ENCODE peak calls at places on chromosomes 13 and 19, in four cellular contexts. K is brain microvascular endothelial cell, N is GM23338, F is foreskin fibroblast. T is an unnamed sample.

GRCh38 chr19:13225973-13226865 is 76.0 kb downstream of the IER2 start:
- DNase-seq in K (no peak), N (no peak), F (no peak), T (no peak)

GRCh38 chr19:55070755-55071502 is 4.7 kb upstream of the EPS8L1 start:
- DNase-seq in K (peak; percentile 39), N (no peak), F (peak; percentile 80), T (no peak)

GRCh38 chr13:70080030-70080429 is 27.6 kb upstream of the ATXN8OS start:
- DNase-seq in K (no peak), N (no peak), F (no peak), T (no peak)

GRCh38 chr13:51541809-51542258 is 42.4 kb upstream of the WDFY2 start:
- DNase-seq in K (no peak), N (no peak), F (no peak), T (no peak)

GRCh38 chr13:105573134-105573533 is 962.3 kb downstream of the EFNB2 start:
- DNase-seq in K (no peak), N (no peak), F (peak; percentile 71), T (no peak)

GRCh38 chr13:94311893-94312292 is 167.6 kb downstream of the DCT start:
- DNase-seq in K (no peak), N (no peak), F (no peak), T (no peak)

GRCh38 chr19:947707-948533 is 22.1 kb downstream of the ARID3A start:
- DNase-seq in K (no peak), N (no peak), F (no peak), T (peak; percentile 69)

GRCh38 chr13:58823701-58824100 is 1192.2 kb downstream of the PCDH17 start:
- DNase-seq in K (no peak), N (no peak), F (no peak), T (no peak)

GRCh38 chr13:41136396-41137031 is 3.9 kb upstream of the KBTBD6 start:
- DNase-seq in K (no peak), N (no peak), F (no peak), T (no peak)

DNA sequence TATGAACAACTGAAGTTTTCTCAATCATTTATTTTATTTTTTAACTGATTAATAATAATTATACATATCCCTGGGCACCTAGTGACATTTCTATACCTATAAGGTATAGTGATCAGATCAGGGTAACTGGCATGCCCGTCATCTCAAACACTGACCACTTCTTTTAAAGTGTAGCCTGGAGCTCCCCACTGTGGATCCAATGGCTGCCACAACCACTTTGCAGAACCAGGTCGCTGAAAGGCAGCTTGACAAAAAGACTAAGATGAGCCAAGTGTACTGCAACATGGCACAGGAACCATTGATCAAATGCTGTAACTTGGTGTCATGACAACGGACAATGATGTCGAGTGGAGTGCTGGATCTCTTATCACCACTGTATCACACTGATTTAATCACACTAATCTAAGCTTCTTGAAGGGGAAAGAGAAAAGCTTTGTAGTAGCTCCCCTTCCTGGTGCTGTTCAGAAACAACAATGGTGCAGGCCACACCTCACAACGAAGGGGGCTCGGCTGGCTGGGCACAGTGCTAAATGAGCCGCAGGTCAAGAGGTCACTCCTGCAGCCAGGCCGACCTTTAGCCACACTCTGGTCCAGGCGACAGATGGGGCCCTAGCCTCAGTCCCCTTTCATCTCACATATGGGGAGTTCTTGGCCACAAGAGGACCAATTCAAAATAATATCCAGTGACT is 2.3 kb upstream of the TNFRSF19 start:
- DNase-seq in K (peak; percentile 24), N (no peak), F (peak; percentile 43), T (no peak)
- TF ChIP-seq CTCF in K (peak; percentile 44), N (peak; percentile 26), F (peak; percentile 18), T (no peak)

GRCh38 chr13:91045351-91046034 is 302.0 kb upstream of the MIR17HG start:
- DNase-seq in K (no peak), N (peak; percentile 25), F (no peak), T (no peak)
- TF ChIP-seq CTCF in K (peak; percentile 35), N (peak; percentile 58), F (no peak), T (peak; percentile 73)

DNA sequence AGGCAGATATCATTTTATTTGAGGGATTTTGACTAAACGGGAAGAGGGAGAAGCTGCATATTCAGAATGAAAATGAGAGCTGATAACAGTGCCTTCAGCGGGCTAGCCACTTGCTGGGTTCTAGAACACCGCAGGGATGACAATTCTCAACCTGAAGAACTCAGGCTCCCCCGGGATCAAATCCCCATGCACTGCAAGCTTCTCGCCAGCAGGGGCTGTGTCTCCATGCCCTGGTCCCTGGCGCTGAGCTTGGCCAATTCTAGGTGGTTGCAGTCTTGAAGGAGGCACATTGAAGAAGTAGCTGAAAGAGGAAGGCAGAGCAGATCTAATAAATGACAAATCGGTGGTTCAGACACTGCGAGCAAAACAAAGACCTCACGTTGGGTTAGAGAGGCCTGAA is 128.7 kb downstream of the UQCRFS1 start:
- DNase-seq in K (no peak), N (peak; percentile 66), F (peak; percentile 6), T (no peak)
- TF ChIP-seq CTCF in K (no peak), N (peak; percentile 61), F (peak; percentile 28), T (peak; percentile 62)

GRCh38 chr19:46862504-46862835 is 1.7 kb downstream of the ARHGAP35 start:
- DNase-seq in K (no peak), N (no peak), F (peak; percentile 57), T (no peak)
- TF ChIP-seq CTCF in K (no peak), N (no peak), F (no peak), T (no peak)

GRCh38 chr19:14689598-14690503 is at the start of gene ZNF333:
- DNase-seq in K (peak; percentile 88), N (peak; percentile 98), F (peak; percentile 94), T (peak; percentile 98)

GRCh38 chr19:14683439-14683838 is 6.4 kb upstream of the ZNF333 start:
- DNase-seq in K (no peak), N (no peak), F (no peak), T (no peak)

GRCh38 chr19:14682084-14682483 is 7.4 kb upstream of the ADGRE3 start:
- DNase-seq in K (no peak), N (no peak), F (no peak), T (no peak)

GRCh38 chr19:14686411-14686810 is 3.4 kb upstream of the ZNF333 start:
- DNase-seq in K (no peak), N (peak; percentile 61), F (peak; percentile 37), T (no peak)
- TF ChIP-seq CTCF in K (peak; percentile 42), N (peak; percentile 62), F (peak; percentile 10), T (peak; percentile 56)

GRCh38 chr19:38273499-38273898 is 9.1 kb downstream of the SPINT2 start:
- DNase-seq in K (no peak), N (no peak), F (no peak), T (no peak)
- TF ChIP-seq CTCF in K (no peak), N (no peak), F (no peak), T (no peak)

GRCh38 chr13:112225429-112226090 is 150.6 kb upstream of the SPACA7 start:
- DNase-seq in K (no peak), N (no peak), F (no peak), T (no peak)
- TF ChIP-seq CTCF in K (no peak), N (peak; percentile 50), F (no peak), T (no peak)

GRCh38 chr13:114023716-114024602 is 50.1 kb upstream of the C13orf46 start:
- DNase-seq in K (no peak), N (no peak), F (no peak), T (no peak)
- TF ChIP-seq CTCF in K (no peak), N (peak; percentile 6), F (no peak), T (no peak)

T was measured in type B pancreatic cell.